ENCODE peak calls at places on chromosomes 3 and 15, in five cellular contexts. S, W, T, J and L are unnamed samples.

GRCh38 chr3:45524605-45525004 is 69.9 kb upstream of the LIMD1 start:
- DNase-seq in S (no peak), W (no peak), T (no peak), J (no peak), L (no peak)

GRCh38 chr3:146117406-146118285 is 43.3 kb downstream of the PLOD2 start:
- DNase-seq in S (no peak), W (no peak), T (no peak), J (no peak), L (no peak)

GRCh38 chr15:81298606-81299005 is 25.3 kb downstream of the STARD5 start:
- DNase-seq in S (no peak), W (peak; percentile 24), T (no peak), J (no peak), L (peak; percentile 53)

GRCh38 chr3:30332196-30333021 is 274.0 kb upstream of the TGFBR2 start:
- DNase-seq in S (no peak), W (peak; percentile 58), T (no peak), J (no peak), L (no peak)

GRCh38 chr3:142501004-142501926 is 53.4 kb upstream of the XRN1 start:
- DNase-seq in S (no peak), W (no peak), T (no peak), J (no peak), L (no peak)

GRCh38 chr3:133475245-133476010 is 75.6 kb downstream of the BFSP2 start:
- DNase-seq in S (no peak), W (peak; percentile 46), T (peak; percentile 42), J (no peak), L (no peak)

GRCh38 chr15:70095387-70096214 is 2.1 kb downstream of the TLE3 start:
- DNase-seq in S (no peak), W (no peak), T (peak; percentile 30), J (no peak), L (no peak)

GRCh38 chr3:3170998-3171397 is 8.5 kb downstream of the CRBN start:
- DNase-seq in S (no peak), W (peak; percentile 29), T (no peak), J (no peak), L (no peak)

GRCh38 chr3:55771503-55771902 is 284.4 kb upstream of the WNT5A start:
- DNase-seq in S (no peak), W (no peak), T (no peak), J (no peak), L (no peak)

GRCh38 chr3:160169139-160169830 is 55.9 kb upstream of the C3orf80 start:
- DNase-seq in S (no peak), W (no peak), T (no peak), J (no peak), L (no peak)

GRCh38 chr3:124890573-124891190 is 3.5 kb upstream of the ITGB5 start:
- DNase-seq in S (no peak), W (no peak), T (no peak), J (no peak), L (peak; percentile 53)

GRCh38 chr15:82714026-82714425 is 4.4 kb upstream of the AP3B2 start:
- DNase-seq in S (no peak), W (no peak), T (no peak), J (no peak), L (peak; percentile 53)

GRCh38 chr15:79084308-79084968 is 6.1 kb downstream of the RASGRF1 start:
- DNase-seq in S (no peak), W (no peak), T (no peak), J (no peak), L (no peak)

GRCh38 chr3:2879587-2879986 is 230.6 kb downstream of the IL5RA start:
- DNase-seq in S (no peak), W (no peak), T (no peak), J (no peak), L (no peak)

GRCh38 chr3:47002490-47003410 is 23.3 kb downstream of the NBEAL2 start:
- DNase-seq in S (no peak), W (no peak), T (no peak), J (no peak), L (no peak)

GRCh38 chr3:43866529-43867353 is 176.0 kb downstream of the ABHD5 start:
- DNase-seq in S (no peak), W (no peak), T (no peak), J (no peak), L (no peak)

GRCh38 chr3:43155464-43156121 is 49.7 kb upstream of the POMGNT2 start:
- DNase-seq in S (peak; percentile 33), W (no peak), T (no peak), J (no peak), L (no peak)

GRCh38 chr15:38670142-38671002 is 105.8 kb upstream of the RASGRP1 start:
- DNase-seq in S (no peak), W (peak; percentile 84), T (peak; percentile 72), J (peak; percentile 55), L (no peak)

GRCh38 chr3:123085293-123085949 is 18.6 kb downstream of the PDIA5 start:
- DNase-seq in S (no peak), W (no peak), T (no peak), J (no peak), L (peak; percentile 76)

GRCh38 chr3:140467104-140467577 is 210.7 kb upstream of the TRIM42 start:
- DNase-seq in S (no peak), W (peak; percentile 46), T (no peak), J (no peak), L (no peak)

GRCh38 chr3:147654827-147655226 is 245.7 kb downstream of the ZIC1 start:
- DNase-seq in S (no peak), W (no peak), T (no peak), J (no peak), L (no peak)

GRCh38 chr15:84855032-84855645 is 29.3 kb upstream of the SLC28A1 start:
- DNase-seq in S (no peak), W (no peak), T (no peak), J (no peak), L (no peak)

GRCh38 chr3:14795996-14796395 is 22.8 kb upstream of the FGD5 start:
- DNase-seq in S (no peak), W (no peak), T (no peak), J (no peak), L (peak; percentile 47)